ENCODE peak calls at places on chromosomes 13 and 19, in nine cellular contexts. One of them, this sample, is unnamed.

GRCh38 chr19:789473-790052 is 7.7 kb upstream of the PTBP1 start:
- DNase-seq in esophagus squamous epithelium: no peak
- DNase-seq in pancreas: no peak
- DNase-seq in HCT116: no peak
- DNase-seq in tibial nerve: no peak
- DNase-seq in AG09319: no peak
- DNase-seq in AG10803: peak; percentile 35
- DNase-seq in upper lobe of right lung: no peak
- DNase-seq in transverse colon: no peak
- DNase-seq in this sample: no peak

GRCh38 chr13:90594694-90595093 is 752.8 kb upstream of the MIR17HG start:
- DNase-seq in esophagus squamous epithelium: no peak
- DNase-seq in pancreas: no peak
- DNase-seq in HCT116: no peak
- DNase-seq in tibial nerve: no peak
- DNase-seq in AG09319: no peak
- DNase-seq in AG10803: peak; percentile 48
- DNase-seq in upper lobe of right lung: no peak
- DNase-seq in transverse colon: no peak
- DNase-seq in this sample: no peak

GRCh38 chr13:28718186-28718537 is 608 bp downstream of the SLC46A3 start:
- DNase-seq in esophagus squamous epithelium: no peak
- DNase-seq in pancreas: no peak
- DNase-seq in HCT116: no peak
- DNase-seq in tibial nerve: peak; percentile 47
- DNase-seq in AG09319: no peak
- DNase-seq in AG10803: peak; percentile 54
- DNase-seq in upper lobe of right lung: no peak
- DNase-seq in transverse colon: no peak
- DNase-seq in this sample: no peak

GRCh38 chr13:21530656-21531055 is 71.6 kb upstream of the ZDHHC20 start:
- DNase-seq in esophagus squamous epithelium: no peak
- DNase-seq in pancreas: no peak
- DNase-seq in HCT116: no peak
- DNase-seq in tibial nerve: no peak
- DNase-seq in AG09319: no peak
- DNase-seq in AG10803: no peak
- DNase-seq in upper lobe of right lung: no peak
- DNase-seq in transverse colon: no peak
- DNase-seq in this sample: no peak

GRCh38 chr13:20131057-20131832 is 29.6 kb downstream of the GJA3 start:
- DNase-seq in esophagus squamous epithelium: no peak
- DNase-seq in pancreas: no peak
- DNase-seq in HCT116: no peak
- DNase-seq in tibial nerve: no peak
- DNase-seq in AG09319: no peak
- DNase-seq in AG10803: no peak
- DNase-seq in upper lobe of right lung: peak; percentile 29
- DNase-seq in transverse colon: no peak
- DNase-seq in this sample: no peak

GRCh38 chr13:24263652-24264051 is 45.7 kb upstream of the C1QTNF9 start:
- DNase-seq in esophagus squamous epithelium: no peak
- DNase-seq in pancreas: no peak
- DNase-seq in HCT116: no peak
- DNase-seq in tibial nerve: no peak
- DNase-seq in AG09319: no peak
- DNase-seq in AG10803: peak; percentile 40
- DNase-seq in upper lobe of right lung: no peak
- DNase-seq in transverse colon: no peak
- DNase-seq in this sample: no peak

GRCh38 chr13:86892330-86892729 is 778.8 kb upstream of the SLITRK5 start:
- DNase-seq in esophagus squamous epithelium: no peak
- DNase-seq in pancreas: no peak
- DNase-seq in HCT116: no peak
- DNase-seq in tibial nerve: no peak
- DNase-seq in AG09319: no peak
- DNase-seq in AG10803: no peak
- DNase-seq in upper lobe of right lung: no peak
- DNase-seq in transverse colon: no peak
- DNase-seq in this sample: no peak

GRCh38 chr19:14505488-14506239 is 9.7 kb upstream of the GIPC1 start:
- DNase-seq in esophagus squamous epithelium: no peak
- DNase-seq in pancreas: no peak
- DNase-seq in HCT116: peak; percentile 82
- DNase-seq in tibial nerve: no peak
- DNase-seq in AG09319: no peak
- DNase-seq in AG10803: peak; percentile 83
- DNase-seq in upper lobe of right lung: peak; percentile 90
- DNase-seq in transverse colon: peak; percentile 79
- DNase-seq in this sample: no peak

GRCh38 chr19:38190061-38190460 is 34.0 kb downstream of the DPF1 start:
- DNase-seq in esophagus squamous epithelium: no peak
- DNase-seq in pancreas: no peak
- DNase-seq in HCT116: no peak
- DNase-seq in tibial nerve: no peak
- DNase-seq in AG09319: no peak
- DNase-seq in AG10803: no peak
- DNase-seq in upper lobe of right lung: no peak
- DNase-seq in transverse colon: no peak
- DNase-seq in this sample: no peak

GRCh38 chr13:76822691-76823267 is 63.4 kb downstream of the KCTD12 start:
- DNase-seq in esophagus squamous epithelium: no peak
- DNase-seq in pancreas: no peak
- DNase-seq in HCT116: no peak
- DNase-seq in tibial nerve: no peak
- DNase-seq in AG09319: no peak
- DNase-seq in AG10803: peak; percentile 71
- DNase-seq in upper lobe of right lung: no peak
- DNase-seq in transverse colon: no peak
- DNase-seq in this sample: no peak

GRCh38 chr13:76790519-76791289 is 95.5 kb downstream of the KCTD12 start:
- DNase-seq in esophagus squamous epithelium: no peak
- DNase-seq in pancreas: no peak
- DNase-seq in HCT116: no peak
- DNase-seq in tibial nerve: no peak
- DNase-seq in AG09319: no peak
- DNase-seq in AG10803: peak; percentile 47
- DNase-seq in upper lobe of right lung: no peak
- DNase-seq in transverse colon: no peak
- DNase-seq in this sample: no peak

GRCh38 chr19:45879971-45880370 is 6.0 kb downstream of the IRF2BP1 start:
- DNase-seq in esophagus squamous epithelium: no peak
- DNase-seq in pancreas: no peak
- DNase-seq in HCT116: no peak
- DNase-seq in tibial nerve: no peak
- DNase-seq in AG09319: no peak
- DNase-seq in AG10803: no peak
- DNase-seq in upper lobe of right lung: no peak
- DNase-seq in transverse colon: no peak
- DNase-seq in this sample: no peak

GRCh38 chr13:90591927-90592268 is 755.6 kb upstream of the MIR17HG start:
- DNase-seq in esophagus squamous epithelium: no peak
- DNase-seq in pancreas: no peak
- DNase-seq in HCT116: no peak
- DNase-seq in tibial nerve: no peak
- DNase-seq in AG09319: no peak
- DNase-seq in AG10803: no peak
- DNase-seq in upper lobe of right lung: no peak
- DNase-seq in transverse colon: no peak
- DNase-seq in this sample: no peak

GRCh38 chr19:5101871-5102270 is 133.0 kb downstream of the KDM4B start:
- DNase-seq in esophagus squamous epithelium: no peak
- DNase-seq in pancreas: no peak
- DNase-seq in HCT116: no peak
- DNase-seq in tibial nerve: no peak
- DNase-seq in AG09319: no peak
- DNase-seq in AG10803: no peak
- DNase-seq in upper lobe of right lung: no peak
- DNase-seq in transverse colon: no peak
- DNase-seq in this sample: no peak

GRCh38 chr19:900302-901111 is 7.2 kb downstream of the RNU6-9 start:
- DNase-seq in esophagus squamous epithelium: no peak
- DNase-seq in pancreas: no peak
- DNase-seq in HCT116: no peak
- DNase-seq in tibial nerve: no peak
- DNase-seq in AG09319: no peak
- DNase-seq in AG10803: no peak
- DNase-seq in upper lobe of right lung: no peak
- DNase-seq in transverse colon: no peak
- DNase-seq in this sample: no peak

GRCh38 chr19:12365372-12366162 is at the start of gene ZNF442:
- DNase-seq in esophagus squamous epithelium: peak; percentile 76
- DNase-seq in pancreas: peak; percentile 98
- DNase-seq in HCT116: no peak
- DNase-seq in tibial nerve: peak; percentile 99
- DNase-seq in AG09319: peak; percentile 80
- DNase-seq in AG10803: peak; percentile 94
- DNase-seq in upper lobe of right lung: peak; percentile 96
- DNase-seq in transverse colon: peak; percentile 95
- DNase-seq in this sample: peak; percentile 77
- TF ChIP-seq CTCF in esophagus squamous epithelium: peak; percentile 54
- TF ChIP-seq CTCF in pancreas: peak; percentile 14
- TF ChIP-seq CTCF in HCT116: no peak
- TF ChIP-seq CTCF in tibial nerve: peak; percentile 70
- TF ChIP-seq CTCF in AG09319: peak; percentile 75
- TF ChIP-seq CTCF in AG10803: peak; percentile 77
- TF ChIP-seq CTCF in upper lobe of right lung: peak; percentile 70
- TF ChIP-seq CTCF in transverse colon: peak; percentile 81
- TF ChIP-seq CTCF in this sample: no peak

DNA sequence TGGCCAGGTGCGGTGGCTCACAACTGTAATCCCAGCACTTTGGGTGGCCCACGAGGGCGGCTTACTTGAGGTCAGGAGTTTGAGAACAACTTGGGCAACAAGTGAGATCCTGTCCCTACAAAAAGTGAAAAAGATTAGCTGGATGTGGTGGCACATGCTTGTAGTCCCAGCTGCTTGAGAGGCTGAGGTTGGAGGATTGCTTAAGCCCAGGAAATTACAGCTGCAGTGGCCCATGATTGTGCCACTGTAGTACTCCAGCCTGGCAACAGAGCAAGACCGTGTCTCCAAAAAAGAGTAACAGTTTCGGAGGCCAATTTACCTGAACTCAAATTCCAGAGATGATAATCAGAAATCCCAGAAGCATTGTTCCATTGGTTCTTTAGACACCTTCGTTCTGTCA is 4.4 kb downstream of the ZNF473 start:
- DNase-seq in esophagus squamous epithelium: no peak
- DNase-seq in pancreas: no peak
- DNase-seq in HCT116: no peak
- DNase-seq in tibial nerve: no peak
- DNase-seq in AG09319: no peak
- DNase-seq in AG10803: no peak
- DNase-seq in upper lobe of right lung: no peak
- DNase-seq in transverse colon: no peak
- DNase-seq in this sample: no peak
- TF ChIP-seq CTCF in esophagus squamous epithelium: no peak
- TF ChIP-seq CTCF in pancreas: no peak
- TF ChIP-seq CTCF in HCT116: no peak
- TF ChIP-seq CTCF in tibial nerve: no peak
- TF ChIP-seq CTCF in AG09319: no peak
- TF ChIP-seq CTCF in AG10803: no peak
- TF ChIP-seq CTCF in upper lobe of right lung: no peak
- TF ChIP-seq CTCF in transverse colon: no peak
- TF ChIP-seq CTCF in this sample: no peak

GRCh38 chr19:3599776-3600183 is 6.9 kb downstream of the TBXA2R start:
- DNase-seq in esophagus squamous epithelium: no peak
- DNase-seq in pancreas: no peak
- DNase-seq in HCT116: no peak
- DNase-seq in tibial nerve: no peak
- DNase-seq in AG09319: no peak
- DNase-seq in AG10803: no peak
- DNase-seq in upper lobe of right lung: peak; percentile 62
- DNase-seq in transverse colon: no peak
- DNase-seq in this sample: no peak
- TF ChIP-seq CTCF in esophagus squamous epithelium: no peak
- TF ChIP-seq CTCF in pancreas: no peak
- TF ChIP-seq CTCF in HCT116: peak; percentile 35
- TF ChIP-seq CTCF in tibial nerve: no peak
- TF ChIP-seq CTCF in AG09319: no peak
- TF ChIP-seq CTCF in AG10803: peak; percentile 7
- TF ChIP-seq CTCF in upper lobe of right lung: no peak
- TF ChIP-seq CTCF in transverse colon: no peak
- TF ChIP-seq CTCF in this sample: no peak

GRCh38 chr19:58380037-58380735 is 644 bp downstream of the ZNF837 start:
- DNase-seq in esophagus squamous epithelium: no peak
- DNase-seq in pancreas: no peak
- DNase-seq in HCT116: no peak
- DNase-seq in tibial nerve: no peak
- DNase-seq in AG09319: no peak
- DNase-seq in AG10803: no peak
- DNase-seq in upper lobe of right lung: no peak
- DNase-seq in transverse colon: no peak
- DNase-seq in this sample: no peak

GRCh38 chr19:58381460-58382220 is 810 bp upstream of the ZNF837 start:
- DNase-seq in esophagus squamous epithelium: no peak
- DNase-seq in pancreas: no peak
- DNase-seq in HCT116: no peak
- DNase-seq in tibial nerve: no peak
- DNase-seq in AG09319: no peak
- DNase-seq in AG10803: no peak
- DNase-seq in upper lobe of right lung: no peak
- DNase-seq in transverse colon: no peak
- DNase-seq in this sample: no peak

GRCh38 chr19:58382997-58383603 is 2.3 kb upstream of the ZNF837 start:
- DNase-seq in esophagus squamous epithelium: no peak
- DNase-seq in pancreas: no peak
- DNase-seq in HCT116: no peak
- DNase-seq in tibial nerve: no peak
- DNase-seq in AG09319: no peak
- DNase-seq in AG10803: no peak
- DNase-seq in upper lobe of right lung: no peak
- DNase-seq in transverse colon: no peak
- DNase-seq in this sample: no peak

GRCh38 chr19:58379276-58379675 is 1.6 kb downstream of the ZNF837 start:
- DNase-seq in esophagus squamous epithelium: no peak
- DNase-seq in pancreas: no peak
- DNase-seq in HCT116: no peak
- DNase-seq in tibial nerve: no peak
- DNase-seq in AG09319: no peak
- DNase-seq in AG10803: no peak
- DNase-seq in upper lobe of right lung: no peak
- DNase-seq in transverse colon: no peak
- DNase-seq in this sample: no peak

GRCh38 chr19:58380736-58381459 is at the start of gene ZNF837:
- DNase-seq in esophagus squamous epithelium: peak; percentile 93
- DNase-seq in pancreas: peak; percentile 100
- DNase-seq in HCT116: peak; percentile 100
- DNase-seq in tibial nerve: peak; percentile 96
- DNase-seq in AG09319: peak; percentile 100
- DNase-seq in AG10803: peak; percentile 100
- DNase-seq in upper lobe of right lung: peak; percentile 99
- DNase-seq in transverse colon: peak; percentile 99
- DNase-seq in this sample: peak; percentile 82
- TF ChIP-seq CTCF in esophagus squamous epithelium: no peak
- TF ChIP-seq CTCF in pancreas: no peak
- TF ChIP-seq CTCF in HCT116: no peak
- TF ChIP-seq CTCF in tibial nerve: peak; percentile 55
- TF ChIP-seq CTCF in AG09319: no peak
- TF ChIP-seq CTCF in AG10803: no peak
- TF ChIP-seq CTCF in upper lobe of right lung: no peak
- TF ChIP-seq CTCF in transverse colon: no peak
- TF ChIP-seq CTCF in this sample: no peak

GRCh38 chr19:55058781-55059610 is 4.0 kb downstream of the RDH13 start:
- DNase-seq in esophagus squamous epithelium: no peak
- DNase-seq in pancreas: no peak
- DNase-seq in HCT116: no peak
- DNase-seq in tibial nerve: no peak
- DNase-seq in AG09319: no peak
- DNase-seq in AG10803: no peak
- DNase-seq in upper lobe of right lung: no peak
- DNase-seq in transverse colon: no peak
- DNase-seq in this sample: no peak
- TF ChIP-seq CTCF in esophagus squamous epithelium: no peak
- TF ChIP-seq CTCF in pancreas: no peak
- TF ChIP-seq CTCF in HCT116: peak; percentile 31
- TF ChIP-seq CTCF in tibial nerve: no peak
- TF ChIP-seq CTCF in AG09319: no peak
- TF ChIP-seq CTCF in AG10803: no peak
- TF ChIP-seq CTCF in upper lobe of right lung: no peak
- TF ChIP-seq CTCF in transverse colon: no peak
- TF ChIP-seq CTCF in this sample: no peak

This sample was measured in omental fat pad.